ENCODE peak calls at places on chromosome 20, in ten cellular contexts. S is SK-N-SH, F is HCT116, I is breast epithelium, B is stomach, X is transverse colon, W is sigmoid colon, J is GM12878, D is esophagus muscularis mucosa, M is Panc1. O is an unnamed sample. For H3K36me3 and H3K9me3, the result is how much of the 10 kb centered on the place peaks cover.

GRCh38 chr20:5316188-5317158 is at the start of gene PROKR2:
- DNase-seq in S (peak), F (no peak), I (no peak), B (no peak), X (no peak), W (no peak), J (no peak), D (peak), M (no peak), O (peak)

GRCh38 chr20:16263582-16263981 is 309.7 kb downstream of the KIF16B start:
- DNase-seq in S (no peak), F (no peak), I (no peak), B (no peak), X (no peak), W (no peak), J (no peak), D (no peak), M (no peak), O (no peak)

GRCh38 chr20:15596220-15596875 is 976.9 kb downstream of the KIF16B start:
- DNase-seq in S (no peak), F (no peak), I (no peak), B (no peak), X (no peak), W (no peak), J (no peak), D (no peak), M (no peak), O (no peak)

GRCh38 chr20:63835031-63835858 is 4.2 kb upstream of the ZBTB46 start:
- DNase-seq in S (peak), F (peak), I (peak), B (peak), X (peak), W (peak), J (no peak), D (no peak), M (no peak), O (peak)

GRCh38 chr20:4894981-4895381 is 106.3 kb downstream of the SLC23A2 start:
- DNase-seq in S (no peak), F (no peak), I (no peak), B (no peak), X (no peak), W (no peak), J (no peak), D (no peak), M (no peak), O (no peak)

GRCh38 chr20:32922466-32922865 is 63.7 kb downstream of the EFCAB8 start:
- DNase-seq in S (no peak), F (no peak), I (no peak), B (peak), X (no peak), W (no peak), J (no peak), D (no peak), M (no peak), O (no peak)

GRCh38 chr20:47704746-47705496 is 80.4 kb downstream of the SULF2 start:
- DNase-seq in S (no peak), F (no peak), I (no peak), B (no peak), X (no peak), W (no peak), J (no peak), D (no peak), M (no peak), O (no peak)

GRCh38 chr20:21826946-21827345 is 121.5 kb downstream of the PAX1 start:
- DNase-seq in S (no peak), F (no peak), I (no peak), B (no peak), X (no peak), W (no peak), J (no peak), D (no peak), M (no peak), O (no peak)

GRCh38 chr20:43766395-43766794 is 39.6 kb upstream of the GTSF1L start:
- DNase-seq in S (no peak), F (no peak), I (no peak), B (no peak), X (peak), W (peak), J (no peak), D (no peak), M (no peak), O (no peak)

GRCh38 chr20:418858-419365 is 10.8 kb downstream of the RBCK1 start:
- DNase-seq in S (no peak), F (no peak), I (no peak), B (no peak), X (no peak), W (no peak), J (no peak), D (no peak), M (no peak), O (peak)

DNA sequence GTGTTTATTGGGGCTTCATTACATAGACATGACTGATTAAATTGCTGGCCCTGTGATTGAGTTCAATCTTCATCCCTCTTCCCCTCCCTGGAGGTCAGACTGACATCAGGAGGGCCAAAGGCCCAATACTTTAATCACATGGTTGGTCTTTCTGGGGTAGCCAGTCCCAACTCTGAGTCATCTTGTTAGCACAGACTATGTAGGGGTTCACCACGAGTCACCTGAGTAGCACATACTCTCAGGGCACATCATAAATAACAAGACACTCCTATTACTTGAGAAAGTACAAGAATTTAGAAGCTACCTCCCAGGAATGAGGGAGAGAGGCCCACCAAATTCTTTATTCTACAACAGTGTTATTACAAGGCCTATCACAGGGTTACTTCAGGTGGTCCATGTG is 11.3 kb downstream of the GINS1 start:
- DNase-seq in S (no peak), F (no peak), I (no peak), B (no peak), X (no peak), W (no peak), J (no peak), D (no peak), M (no peak), O (no peak)
- H3K36me3 ChIP-seq in S (under half), F (under half), I (under half), B (under half), X (under half), W (under half), J (under half), D (under half), M (under half), O (under half)

GRCh38 chr20:38827770-38828281 is 22.3 kb downstream of the PPP1R16B start:
- DNase-seq in S (no peak), F (no peak), I (no peak), B (no peak), X (no peak), W (no peak), J (no peak), D (no peak), M (no peak), O (no peak)
- TF ChIP-seq POLR2AphosphoS5 in S (no peak), F (no peak), I (no peak), B (no peak), X (no peak), W (no peak), J (no peak), D (no peak), M (no peak), O (no peak)

GRCh38 chr20:31484001-31484400 is 8.9 kb downstream of the REM1 start:
- DNase-seq in S (peak), F (no peak), I (no peak), B (no peak), X (no peak), W (no peak), J (no peak), D (no peak), M (no peak), O (no peak)
- H3K9me3 ChIP-seq in S (under half), F (under half), I (under half), B (under half), X (under half), W (under half), J (under half), D (under half), M (under half), O (under half)

DNA sequence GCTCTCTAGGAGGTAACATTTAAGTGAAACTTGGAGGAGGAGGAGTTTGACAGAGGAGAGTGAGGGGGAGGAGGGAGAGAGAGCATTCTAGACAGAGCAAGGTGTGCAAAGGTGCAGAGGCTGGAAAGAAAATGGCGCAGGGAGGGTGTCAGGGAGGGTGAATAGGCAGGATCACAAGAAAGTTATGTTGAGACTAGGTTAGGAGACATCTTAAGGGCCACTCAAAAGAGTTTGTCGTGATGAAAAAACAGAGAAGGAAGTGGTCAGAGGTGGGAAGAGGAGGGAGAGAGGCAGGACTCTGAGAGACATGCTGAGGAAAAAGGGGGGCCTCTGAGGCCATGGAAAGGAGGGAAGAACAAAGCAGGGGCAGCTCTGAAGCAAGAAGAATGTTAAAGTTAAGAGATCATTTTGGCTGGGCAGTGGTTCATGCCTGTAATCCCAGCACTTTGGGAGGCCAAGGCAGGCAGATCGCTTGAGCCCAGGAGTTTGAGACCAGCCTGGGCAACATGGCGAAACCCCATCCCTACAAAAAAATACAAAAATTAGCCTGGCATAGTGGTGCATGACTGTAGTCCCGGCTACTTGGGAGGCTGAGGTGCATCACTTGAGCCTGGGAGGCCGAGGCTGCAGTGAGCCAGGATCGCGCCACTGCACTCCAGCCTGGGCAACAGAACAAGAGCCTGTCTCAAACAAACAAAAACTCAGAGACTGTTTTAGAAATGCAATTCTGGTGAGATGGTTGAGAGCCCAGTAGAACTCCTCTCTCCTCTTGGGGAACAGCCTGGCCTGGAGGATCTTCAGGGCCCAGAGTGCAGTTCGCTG is 23.2 kb upstream of the FAM83C start:
- DNase-seq in S (no peak), F (no peak), I (no peak), B (no peak), X (no peak), W (no peak), J (no peak), D (no peak), M (no peak), O (no peak)
- H3K36me3 ChIP-seq in S (under half), F (under half), I (under half), B (under half), X (under half), W (under half), J (under half), D (under half), M (under half), O (under half)

DNA sequence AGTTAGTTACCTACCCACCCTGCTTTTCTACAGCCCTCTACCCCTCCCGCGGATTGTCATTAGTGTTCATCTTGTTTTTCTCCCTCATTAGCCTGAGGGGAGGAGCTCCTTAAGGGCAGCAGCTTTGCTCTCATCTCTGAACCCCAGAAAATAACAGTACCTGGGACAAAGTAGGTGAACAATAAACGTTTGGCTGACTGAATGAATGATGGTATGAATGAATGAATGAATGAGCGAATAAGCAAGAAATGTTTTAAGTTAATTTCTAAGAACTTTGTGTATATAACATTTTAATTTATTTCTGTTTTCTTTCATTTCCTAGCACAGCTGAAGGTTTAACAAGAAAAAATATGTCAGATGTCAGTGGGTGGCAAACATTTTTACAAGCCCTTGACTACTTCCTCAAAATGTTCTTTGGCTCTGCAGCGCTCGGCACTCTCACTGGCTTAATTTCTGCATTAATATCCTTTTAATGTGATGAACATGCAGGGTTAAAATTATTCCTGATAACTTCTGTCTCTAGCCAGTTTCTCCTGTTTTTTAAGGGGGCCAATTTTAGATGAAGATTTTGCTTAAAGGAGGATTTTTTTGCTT is 50.1 kb downstream of the SLC9A8 start:
- DNase-seq in S (no peak), F (no peak), I (no peak), B (no peak), X (no peak), W (no peak), J (no peak), D (no peak), M (no peak), O (no peak)
- TF ChIP-seq POLR2AphosphoS5 in S (no peak), F (no peak), I (no peak), B (no peak), X (no peak), W (no peak), J (no peak), D (no peak), M (no peak), O (no peak)

GRCh38 chr20:25859649-25860530 is 163.2 kb upstream of the ZNF337 start:
- DNase-seq in S (peak), F (no peak), I (no peak), B (peak), X (peak), W (peak), J (no peak), D (no peak), M (no peak), O (peak)
- H3K9me3 ChIP-seq in S (under half), F (under half), I (under half), B (under half), X (under half), W (under half), J (under half), D (under half), M (under half), O (under half)

GRCh38 chr20:2463616-2464365 is 6.8 kb downstream of the SNRPB start:
- DNase-seq in S (no peak), F (no peak), I (no peak), B (no peak), X (no peak), W (no peak), J (no peak), D (no peak), M (no peak), O (no peak)
- H3K36me3 ChIP-seq in S (half or more), F (half or more), I (under half), B (half or more), X (under half), W (under half), J (half or more), D (half or more), M (half or more), O (under half)

GRCh38 chr20:62527781-62528180 is 52.0 kb upstream of the GATA5 start:
- DNase-seq in S (no peak), F (no peak), I (no peak), B (no peak), X (no peak), W (no peak), J (no peak), D (no peak), M (no peak), O (no peak)
- TF ChIP-seq POLR2AphosphoS5 in S (no peak), F (no peak), I (no peak), B (no peak), X (no peak), W (no peak), J (no peak), D (no peak), M (no peak), O (no peak)

O was measured in spleen.